ENCODE peak calls at places on chromosomes 11 and 22, in six cellular contexts. K, X, N, G, F and E are unnamed samples.

GRCh38 chr11:4511846-4512245 is 29.4 kb downstream of the OR52K1 start:
- DNase-seq in G (no peak), F (no peak), K (no peak), X (no peak), N (no peak), E (no peak)

GRCh38 chr11:70578831-70579230 is 180.5 kb downstream of the CTTN start:
- DNase-seq in G (no peak), F (no peak), X (no peak), K (no peak), N (no peak), E (no peak)

GRCh38 chr11:120122921-120123683 is 14.8 kb downstream of the TRIM29 start:
- DNase-seq in F (no peak), K (no peak), G (no peak), X (no peak), N (no peak), E (no peak)

GRCh38 chr11:45583981-45584380 is 81.4 kb downstream of the CHST1 start:
- DNase-seq in X (no peak), N (no peak), F (no peak), G (no peak), K (no peak), E (no peak)

GRCh38 chr22:35997438-35997837 is 31.2 kb downstream of the RBFOX2 start:
- DNase-seq in G (no peak), X (no peak), N (peak; percentile 24), F (no peak), K (no peak), E (peak; percentile 81)

GRCh38 chr22:50081426-50082196 is 3.6 kb downstream of the MLC1 start:
- DNase-seq in G (no peak), F (no peak), N (no peak), K (no peak), X (no peak), E (no peak)

GRCh38 chr11:46920709-46921108 is 2.4 kb upstream of the LRP4 start:
- DNase-seq in X (no peak), K (peak; percentile 99), F (no peak), N (peak; percentile 61), G (no peak), E (peak; percentile 66)

GRCh38 chr11:19436932-19437331 is 196.2 kb upstream of the E2F8 start:
- DNase-seq in G (no peak), N (no peak), X (no peak), F (peak; percentile 48), K (no peak), E (no peak)

GRCh38 chr11:71466358-71466757 is 13.4 kb downstream of the NADSYN1 start:
- DNase-seq in G (no peak), N (no peak), X (no peak), K (no peak), F (no peak), E (no peak)

GRCh38 chr11:77140231-77140959 is 12.3 kb downstream of the MYO7A start:
- DNase-seq in F (no peak), G (peak; percentile 65), K (peak; percentile 32), X (peak; percentile 47), N (no peak), E (peak; percentile 82)

GRCh38 chr11:82995754-82996398 is 75.8 kb downstream of the RAB30 start:
- DNase-seq in N (no peak), K (no peak), X (no peak), G (no peak), F (no peak), E (no peak)

GRCh38 chr11:35483131-35483800 is 42.1 kb downstream of the PAMR1 start:
- DNase-seq in F (no peak), G (no peak), X (no peak), N (no peak), K (peak; percentile 76), E (no peak)

GRCh38 chr22:26428515-26429457 is at the start of gene ASPHD2:
- DNase-seq in G (peak; percentile 84), X (peak; percentile 93), F (peak; percentile 90), N (peak; percentile 83), K (peak; percentile 80), E (peak; percentile 64)

GRCh38 chr22:36541831-36542391 is 12.9 kb upstream of the EIF3D start:
- DNase-seq in K (peak; percentile 96), N (peak; percentile 45), F (no peak), X (no peak), G (no peak), E (peak; percentile 67)

GRCh38 chr11:86484164-86484794 is 109.6 kb downstream of the CCDC81 start:
- DNase-seq in G (no peak), N (peak; percentile 76), F (no peak), X (no peak), K (peak; percentile 96), E (peak; percentile 100)

GRCh38 chr11:35321532-35322320 is 97.6 kb downstream of the SLC1A2 start:
- DNase-seq in G (no peak), F (no peak), K (peak; percentile 97), X (no peak), N (no peak), E (no peak)

DNA sequence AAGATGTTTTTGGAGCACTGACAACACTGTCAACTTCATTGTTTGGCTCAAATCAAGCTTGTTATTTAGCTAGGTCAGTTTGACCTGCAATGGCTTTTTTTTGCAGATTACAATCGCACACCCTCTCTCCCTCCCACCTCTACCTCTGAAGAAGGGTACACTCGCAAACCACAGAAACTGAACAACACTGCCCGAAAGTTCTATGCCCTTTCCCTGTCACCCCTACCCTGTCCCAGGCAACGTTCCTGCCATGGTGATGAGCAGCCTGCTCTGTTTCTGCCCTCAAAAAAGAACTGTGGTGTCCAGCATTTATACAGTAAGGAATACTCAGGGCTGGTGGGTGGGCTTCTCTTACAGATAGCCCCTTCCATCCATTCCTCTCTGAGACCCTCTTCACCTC is 33.7 kb downstream of the SC5D start:
- DNase-seq in K (no peak), F (no peak), N (no peak), X (no peak), G (no peak), E (no peak)
- H2AFZ ChIP-seq in K (no peak overlapping the region), F (peak overlapping the region; percentile 59), N (no peak overlapping the region), X (no peak overlapping the region), G (peak overlapping the region; percentile 26), E (no peak overlapping the region)

GRCh38 chr11:58992489-58992888 is 53.2 kb downstream of the GLYATL1 start:
- DNase-seq in G (no peak), X (no peak), F (no peak), N (no peak), K (no peak), E (no peak)
- H2AFZ ChIP-seq in G (no peak overlapping the region), X (no peak overlapping the region), F (no peak overlapping the region), N (no peak overlapping the region), K (no peak overlapping the region), E (no peak overlapping the region)

GRCh38 chr11:64267207-64267945 is 16.0 kb downstream of the PLCB3 start:
- DNase-seq in G (no peak), K (peak; percentile 48), F (no peak), N (no peak), X (no peak), E (no peak)
- H2AFZ ChIP-seq in G (no peak overlapping the region), K (no peak overlapping the region), F (no peak overlapping the region), N (no peak overlapping the region), X (no peak overlapping the region), E (no peak overlapping the region)

GRCh38 chr22:44882226-44882905 is 127.4 kb downstream of the PHF21B start:
- DNase-seq in G (peak; percentile 39), K (no peak), X (no peak), N (no peak), F (no peak), E (no peak)

GRCh38 chr22:44880588-44881245 is 128.3 kb downstream of the ARHGAP8 start:
- DNase-seq in K (no peak), N (no peak), G (no peak), X (no peak), F (no peak), E (no peak)

GRCh38 chr22:44883011-44883421 is 126.8 kb downstream of the PHF21B start:
- DNase-seq in N (no peak), G (no peak), F (no peak), K (no peak), X (no peak), E (no peak)

GRCh38 chr22:44881246-44881600 is 128.6 kb downstream of the PHF21B start:
- DNase-seq in G (no peak), F (no peak), X (no peak), K (no peak), N (no peak), E (no peak)

GRCh38 chr22:44881624-44882023 is 128.2 kb downstream of the PHF21B start:
- DNase-seq in X (no peak), F (no peak), K (no peak), N (no peak), G (no peak), E (no peak)
- H2AFZ ChIP-seq in X (no peak overlapping the region), F (no peak overlapping the region), K (no peak overlapping the region), N (no peak overlapping the region), G (no peak overlapping the region), E (no peak overlapping the region)

DNA sequence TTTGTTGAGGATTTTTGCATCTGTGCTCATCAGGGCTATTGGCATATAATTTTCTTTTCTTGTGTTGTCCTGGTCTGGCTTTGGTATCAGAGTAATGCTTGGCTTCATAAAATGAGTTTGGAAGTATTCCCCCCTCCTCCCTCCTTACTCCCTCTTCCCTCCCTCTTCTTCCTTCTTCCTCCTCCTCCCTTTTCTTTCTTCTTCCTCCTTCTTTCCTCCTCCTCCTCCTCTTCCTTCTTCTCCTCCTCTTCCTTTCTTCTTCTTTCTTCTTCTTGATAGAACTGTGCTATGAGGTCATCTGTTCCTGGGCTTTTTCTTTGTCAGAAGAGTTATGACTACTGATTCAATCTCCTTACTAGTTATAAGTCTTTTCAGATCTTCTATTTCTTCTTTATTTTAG is 10.1 kb downstream of the BIRC2 start:
- DNase-seq in K (no peak), G (no peak), N (no peak), F (no peak), X (no peak), E (no peak)
- H2AFZ ChIP-seq in K (no peak overlapping the region), G (no peak overlapping the region), N (no peak overlapping the region), F (no peak overlapping the region), X (no peak overlapping the region), E (no peak overlapping the region)

GRCh38 chr11:11416917-11417316 is 63.9 kb upstream of the CSNK2A3 start:
- DNase-seq in K (peak; percentile 89), G (no peak), F (no peak), N (no peak), X (no peak), E (no peak)
- H2AFZ ChIP-seq in K (no peak overlapping the region), G (no peak overlapping the region), F (no peak overlapping the region), N (no peak overlapping the region), X (no peak overlapping the region), E (no peak overlapping the region)

GRCh38 chr11:96177132-96177531 is 165.9 kb downstream of the MAML2 start:
- DNase-seq in N (no peak), F (no peak), K (no peak), X (no peak), G (no peak), E (no peak)
- H2AFZ ChIP-seq in N (no peak overlapping the region), F (no peak overlapping the region), K (no peak overlapping the region), X (no peak overlapping the region), G (no peak overlapping the region), E (no peak overlapping the region)

DNA sequence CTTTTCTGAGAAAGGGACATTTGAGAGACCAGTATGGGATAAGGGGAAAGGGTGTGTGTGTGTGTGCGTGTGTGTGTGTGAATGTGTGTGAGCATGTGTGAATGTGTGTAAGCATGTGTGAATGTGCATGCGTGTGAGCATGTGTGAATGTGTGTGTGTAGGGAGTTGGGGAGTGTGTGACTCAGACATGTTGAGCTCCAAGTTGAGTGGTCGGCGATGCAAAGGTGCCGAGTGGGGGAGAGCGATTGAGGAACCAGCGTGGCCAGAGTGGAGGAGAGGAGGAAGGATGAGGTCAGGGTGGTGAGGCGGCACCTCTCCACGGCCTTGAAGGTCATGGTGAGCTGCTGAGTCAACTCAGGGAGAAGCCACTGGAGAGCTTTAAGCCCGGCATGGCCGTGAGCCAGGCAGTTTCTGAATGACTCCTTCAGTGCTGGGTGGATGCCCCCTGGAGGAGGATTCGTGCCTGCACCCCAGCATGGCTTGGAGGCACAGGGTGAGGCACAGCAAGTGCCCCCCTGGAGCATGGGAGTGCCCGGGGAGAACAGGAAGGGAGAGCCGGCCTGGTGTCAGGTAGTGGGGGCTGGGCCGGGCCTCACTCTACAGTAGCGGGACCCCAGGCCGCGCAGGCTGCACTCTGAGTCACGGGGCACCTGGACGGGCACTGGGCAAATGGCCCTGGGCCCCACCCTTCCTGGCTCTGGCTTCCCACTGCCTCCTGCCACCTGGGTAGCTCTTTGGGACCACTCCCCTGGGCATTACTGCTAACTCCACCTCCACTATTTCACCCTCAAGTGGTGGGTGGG is 8.2 kb upstream of the CCDC88B start:
- DNase-seq in G (peak; percentile 71), K (peak; percentile 98), X (no peak), F (peak; percentile 57), N (peak; percentile 82), E (peak; percentile 74)
- H2AFZ ChIP-seq in G (peak overlapping the region; percentile 59), K (peak overlapping the region; percentile 54), X (no peak overlapping the region), F (no peak overlapping the region), N (no peak overlapping the region), E (peak overlapping the region; percentile 8)